ENCODE peak calls at places on chromosomes 4 and X, in four cellular contexts. C is fibroblast of the conjunctiva, T is hepatic stellate cell, G is activated T-helper 1 cell treated with Interleukin-2 at 50 U/mL for 16 hours. Z is an unnamed sample.

GRCh38 chrX:96052078-96052477 is 632.6 kb upstream of the DIAPH2 start:
- DNase-seq in T (no peak), G (no peak), C (no peak), Z (no peak)

GRCh38 chr4:173917255-173917960 is 366.1 kb downstream of the FBXO8 start:
- DNase-seq in T (peak), C (no peak), G (no peak), Z (no peak)

GRCh38 chr4:27059446-27059845 is 198.8 kb downstream of the STIM2 start:
- DNase-seq in G (no peak), T (no peak), C (no peak), Z (no peak)

GRCh38 chrX:115260330-115260729 is 26.4 kb upstream of the LRCH2 start:
- DNase-seq in C (no peak), G (no peak), T (no peak), Z (no peak)

GRCh38 chr4:62145276-62145675 is 945.1 kb downstream of the ADGRL3 start:
- DNase-seq in T (no peak), C (no peak), G (no peak), Z (no peak)

GRCh38 chr4:142379277-142380051 is 466.6 kb downstream of the INPP4B start:
- DNase-seq in T (peak), C (peak), G (no peak), Z (no peak)

GRCh38 chr4:83316459-83317170 is 18.0 kb downstream of the HPSE start:
- DNase-seq in G (no peak), T (no peak), C (no peak), Z (no peak)

GRCh38 chr4:48268956-48269860 is at the start of gene TEC:
- DNase-seq in C (no peak), T (peak), G (no peak), Z (peak)

GRCh38 chrX:107429090-107429489 is 20.4 kb upstream of the FRMPD3 start:
- DNase-seq in C (peak), G (no peak), T (no peak), Z (peak)

GRCh38 chrX:140661657-140662056 is 47.9 kb upstream of the LINC00632 start:
- DNase-seq in C (no peak), T (peak), G (no peak), Z (no peak)

GRCh38 chrX:124325732-124326131 is 6.7 kb upstream of the TEX13D start:
- DNase-seq in G (no peak), T (no peak), C (no peak), Z (no peak)

GRCh38 chrX:136616987-136617685 is 30.8 kb upstream of the CD40LG start:
- DNase-seq in C (no peak), T (no peak), G (no peak), Z (no peak)

GRCh38 chrX:150156615-150157014 is 206.5 kb upstream of the MAMLD1 start:
- DNase-seq in G (no peak), C (no peak), T (no peak), Z (no peak)

GRCh38 chr4:6502747-6503465 is 30.5 kb upstream of the PPP2R2C start:
- DNase-seq in G (no peak), C (no peak), T (no peak), Z (no peak)

GRCh38 chrX:118459494-118459893 is 36.1 kb upstream of the DOCK11 start:
- DNase-seq in G (no peak), T (peak), C (peak), Z (peak)

GRCh38 chrX:119757979-119758681 is at the start of gene SOWAHD:
- DNase-seq in C (no peak), T (no peak), G (peak), Z (no peak)

Z was measured in erythroblast.